ENCODE peak calls at places on chromosomes 7 and 10, in ten cellular contexts. X is effector memory CD4-positive, alpha-beta T cell; O is KBM-7; B is left ventricle myocardium inferior; E is stimulated activated CD4-positive, alpha-beta T cell treated with anti-CD3 and anti-CD28 coated beads, Interleukin-15, amount 100 ng/mL, for 24 hours; L is NCI-H1105; S is hypothalamus; P is HAP-1; N is AG04450; V is NCI-H2107. F is an unnamed sample.

GRCh38 chr10:18822156-18822555 is 162.9 kb downstream of the ARL5B start:
- DNase-seq in X (no peak), O (peak; percentile 11), B (no peak), E (no peak), L (no peak), S (no peak), P (peak; percentile 41), N (peak; percentile 1), V (no peak), F (no peak)

GRCh38 chr7:157729566-157729965 is 392.8 kb downstream of the DNAJB6 start:
- DNase-seq in X (no peak), O (no peak), B (no peak), E (no peak), L (no peak), S (no peak), P (no peak), N (no peak), V (no peak), F (no peak)

GRCh38 chr7:50068850-50069551 is 24.0 kb downstream of the ZPBP start:
- DNase-seq in X (no peak), O (peak; percentile 5), B (no peak), E (peak; percentile 35), L (peak; percentile 83), S (no peak), P (peak; percentile 20), N (no peak), V (no peak), F (no peak)

GRCh38 chr10:31752167-31752566 is 176.5 kb downstream of the ARHGAP12 start:
- DNase-seq in X (no peak), O (no peak), B (no peak), E (no peak), L (no peak), S (no peak), P (no peak), N (no peak), V (no peak), F (no peak)

GRCh38 chr10:124732931-124733536 is 11.1 kb downstream of the FAM53B start:
- DNase-seq in X (peak; percentile 56), O (no peak), B (peak; percentile 68), E (peak; percentile 83), L (no peak), S (no peak), P (no peak), N (no peak), V (no peak), F (peak; percentile 62)

GRCh38 chr7:22663319-22663718 is 63.7 kb upstream of the IL6 start:
- DNase-seq in X (no peak), O (no peak), B (no peak), E (peak; percentile 38), L (no peak), S (no peak), P (no peak), N (no peak), V (no peak), F (no peak)

GRCh38 chr10:5266804-5267203 is 70.2 kb downstream of the AKR1C4 start:
- DNase-seq in X (no peak), O (no peak), B (no peak), E (no peak), L (no peak), S (no peak), P (no peak), N (no peak), V (no peak), F (no peak)

GRCh38 chr10:89373916-89374711 is 3.7 kb upstream of the IFIT1B start:
- DNase-seq in X (no peak), O (no peak), B (peak; percentile 69), E (no peak), L (no peak), S (peak; percentile 64), P (no peak), N (no peak), V (no peak), F (no peak)

GRCh38 chr7:30925117-30925516 is 13.5 kb downstream of the AQP1 start:
- DNase-seq in X (no peak), O (no peak), B (no peak), E (no peak), L (no peak), S (no peak), P (no peak), N (no peak), V (no peak), F (no peak)

GRCh38 chr7:134483296-134483695 is 24.4 kb upstream of the AKR1B1 start:
- DNase-seq in X (no peak), O (no peak), B (no peak), E (no peak), L (no peak), S (no peak), P (no peak), N (no peak), V (no peak), F (no peak)

GRCh38 chr7:128110641-128111365 is 79.6 kb upstream of the LRRC4 start:
- DNase-seq in X (no peak), O (no peak), B (no peak), E (no peak), L (no peak), S (no peak), P (no peak), N (no peak), V (no peak), F (no peak)

GRCh38 chr10:103885617-103886016 is 30.2 kb upstream of the SH3PXD2A start:
- DNase-seq in X (no peak), O (no peak), B (no peak), E (no peak), L (no peak), S (no peak), P (no peak), N (no peak), V (no peak), F (no peak)